ENCODE peak calls at places on chromosomes 1 and 21, in ten cellular contexts. S is spleen; F is COR-L47; V is SW480; E is HFF-Myc; J is posterior cingulate gyrus; R is AG09309; Y is CD4-positive, alpha-beta T cell; B is activated T-cell treated with anti-CD3 and anti-CD28 coated beads for 1 hour; M is mucosa of descending colon. H is an unnamed sample.

GRCh38 chr1:81142099-81142776 is 658.5 kb upstream of the ADGRL2 start:
- DNase-seq in S (no peak), V (no peak), Y (no peak), M (no peak), F (no peak), E (peak), J (no peak), R (no peak), B (no peak), H (no peak)

GRCh38 chr1:165858364-165858823 is 31.0 kb downstream of the UCK2 start:
- DNase-seq in M (peak), J (no peak), F (no peak), B (no peak), Y (no peak), R (no peak), S (no peak), E (no peak), V (no peak), H (no peak)

GRCh38 chr1:246527402-246528088 is 20.5 kb upstream of the SMYD3 start:
- DNase-seq in F (no peak), S (no peak), M (no peak), J (no peak), Y (no peak), V (no peak), B (no peak), E (no peak), R (no peak), H (peak)

GRCh38 chr1:194466706-194467105 is 1280.3 kb upstream of the B3GALT2 start:
- DNase-seq in E (no peak), V (no peak), F (no peak), R (no peak), Y (no peak), S (no peak), J (no peak), M (no peak), B (no peak), H (no peak)

GRCh38 chr21:45736705-45737484 is 93.4 kb downstream of the PCBP3 start:
- DNase-seq in F (no peak), R (no peak), Y (no peak), B (no peak), S (no peak), V (no peak), J (no peak), M (no peak), E (no peak), H (no peak)

GRCh38 chr1:61452354-61452990 is 272.5 kb downstream of the TM2D1 start:
- DNase-seq in Y (no peak), E (no peak), J (no peak), V (no peak), S (no peak), B (no peak), M (no peak), F (no peak), R (no peak), H (no peak)

GRCh38 chr1:29122987-29123870 is 474 bp downstream of the TMEM200B start:
- DNase-seq in V (no peak), E (no peak), M (peak), F (no peak), B (no peak), R (no peak), S (no peak), Y (no peak), J (no peak), H (no peak)

GRCh38 chr1:89499320-89499719 is 25.3 kb upstream of the LRRC8B start:
- DNase-seq in R (no peak), V (no peak), E (no peak), M (no peak), F (peak), Y (no peak), S (no peak), J (no peak), B (no peak), H (no peak)